ENCODE peak calls at places on chromosomes 13 and 19, in nine cellular contexts. One of them, this sample, is unnamed.

GRCh38 chr19:46288896-46289588 is 7.8 kb upstream of the HIF3A start:
- DNase-seq in AG04450: peak
- DNase-seq in GM23248: peak
- DNase-seq in ovary: no peak
- DNase-seq in cardiac fibroblast: peak
- DNase-seq in endodermal cell: no peak
- DNase-seq in thoracic aorta: no peak
- DNase-seq in IMR-90: peak
- DNase-seq in cardiac muscle cell: peak
- DNase-seq in this sample: peak

GRCh38 chr13:44394649-44395048 is 21.0 kb downstream of the SERP2 start:
- DNase-seq in AG04450: no peak
- DNase-seq in GM23248: no peak
- DNase-seq in ovary: no peak
- DNase-seq in cardiac fibroblast: no peak
- DNase-seq in endodermal cell: no peak
- DNase-seq in thoracic aorta: no peak
- DNase-seq in IMR-90: no peak
- DNase-seq in cardiac muscle cell: no peak
- DNase-seq in this sample: no peak

GRCh38 chr19:49691243-49692101 is 556 bp downstream of the CPT1C start:
- DNase-seq in AG04450: no peak
- DNase-seq in GM23248: peak
- DNase-seq in ovary: peak
- DNase-seq in cardiac fibroblast: peak
- DNase-seq in endodermal cell: peak
- DNase-seq in thoracic aorta: no peak
- DNase-seq in IMR-90: peak
- DNase-seq in cardiac muscle cell: peak
- DNase-seq in this sample: peak

GRCh38 chr19:5114713-5115112 is 145.8 kb downstream of the KDM4B start:
- DNase-seq in AG04450: no peak
- DNase-seq in GM23248: no peak
- DNase-seq in ovary: no peak
- DNase-seq in cardiac fibroblast: no peak
- DNase-seq in endodermal cell: no peak
- DNase-seq in thoracic aorta: no peak
- DNase-seq in IMR-90: no peak
- DNase-seq in cardiac muscle cell: no peak
- DNase-seq in this sample: no peak

GRCh38 chr13:37306778-37307544 is 201.5 kb upstream of the CSNK1A1L start:
- DNase-seq in AG04450: peak
- DNase-seq in GM23248: peak
- DNase-seq in ovary: no peak
- DNase-seq in cardiac fibroblast: peak
- DNase-seq in endodermal cell: no peak
- DNase-seq in thoracic aorta: no peak
- DNase-seq in IMR-90: peak
- DNase-seq in cardiac muscle cell: peak
- DNase-seq in this sample: peak

GRCh38 chr13:61123533-61124269 is 291.9 kb downstream of the PCDH20 start:
- DNase-seq in AG04450: no peak
- DNase-seq in GM23248: no peak
- DNase-seq in ovary: no peak
- DNase-seq in cardiac fibroblast: no peak
- DNase-seq in endodermal cell: peak
- DNase-seq in thoracic aorta: no peak
- DNase-seq in IMR-90: no peak
- DNase-seq in cardiac muscle cell: no peak
- DNase-seq in this sample: no peak

GRCh38 chr13:59793107-59793506 is 370.6 kb downstream of the DIAPH3 start:
- DNase-seq in AG04450: no peak
- DNase-seq in GM23248: no peak
- DNase-seq in ovary: no peak
- DNase-seq in cardiac fibroblast: no peak
- DNase-seq in endodermal cell: no peak
- DNase-seq in thoracic aorta: no peak
- DNase-seq in IMR-90: no peak
- DNase-seq in cardiac muscle cell: no peak
- DNase-seq in this sample: no peak

GRCh38 chr13:36151591-36151990 is 20.4 kb upstream of the DCLK1 start:
- DNase-seq in AG04450: no peak
- DNase-seq in GM23248: no peak
- DNase-seq in ovary: no peak
- DNase-seq in cardiac fibroblast: no peak
- DNase-seq in endodermal cell: no peak
- DNase-seq in thoracic aorta: no peak
- DNase-seq in IMR-90: no peak
- DNase-seq in cardiac muscle cell: no peak
- DNase-seq in this sample: no peak

GRCh38 chr13:22108283-22108897 is 437.5 kb downstream of the FGF9 start:
- DNase-seq in AG04450: no peak
- DNase-seq in GM23248: peak
- DNase-seq in ovary: no peak
- DNase-seq in cardiac fibroblast: no peak
- DNase-seq in endodermal cell: no peak
- DNase-seq in thoracic aorta: no peak
- DNase-seq in IMR-90: peak
- DNase-seq in cardiac muscle cell: peak
- DNase-seq in this sample: no peak

GRCh38 chr19:44700547-44700946 is 1.6 kb downstream of the CEACAM16 start:
- DNase-seq in AG04450: no peak
- DNase-seq in GM23248: no peak
- DNase-seq in ovary: no peak
- DNase-seq in cardiac fibroblast: no peak
- DNase-seq in endodermal cell: no peak
- DNase-seq in thoracic aorta: no peak
- DNase-seq in IMR-90: no peak
- DNase-seq in cardiac muscle cell: no peak
- DNase-seq in this sample: no peak

GRCh38 chr13:98915563-98916348 is 62.1 kb downstream of the DOCK9 start:
- DNase-seq in AG04450: no peak
- DNase-seq in GM23248: peak
- DNase-seq in ovary: no peak
- DNase-seq in cardiac fibroblast: no peak
- DNase-seq in endodermal cell: no peak
- DNase-seq in thoracic aorta: no peak
- DNase-seq in IMR-90: peak
- DNase-seq in cardiac muscle cell: no peak
- DNase-seq in this sample: peak

GRCh38 chr13:108776650-108777049 is 147.2 kb downstream of the MYO16 start:
- DNase-seq in AG04450: no peak
- DNase-seq in GM23248: no peak
- DNase-seq in ovary: no peak
- DNase-seq in cardiac fibroblast: no peak
- DNase-seq in endodermal cell: no peak
- DNase-seq in thoracic aorta: no peak
- DNase-seq in IMR-90: no peak
- DNase-seq in cardiac muscle cell: no peak
- DNase-seq in this sample: no peak

GRCh38 chr13:41019027-41019487 is at the start of gene ELF1:
- DNase-seq in AG04450: no peak
- DNase-seq in GM23248: peak
- DNase-seq in ovary: peak
- DNase-seq in cardiac fibroblast: peak
- DNase-seq in endodermal cell: no peak
- DNase-seq in thoracic aorta: no peak
- DNase-seq in IMR-90: peak
- DNase-seq in cardiac muscle cell: peak
- DNase-seq in this sample: peak

GRCh38 chr19:45263013-45263412 is 11.9 kb downstream of the MARK4 start:
- DNase-seq in AG04450: no peak
- DNase-seq in GM23248: no peak
- DNase-seq in ovary: no peak
- DNase-seq in cardiac fibroblast: no peak
- DNase-seq in endodermal cell: no peak
- DNase-seq in thoracic aorta: no peak
- DNase-seq in IMR-90: no peak
- DNase-seq in cardiac muscle cell: no peak
- DNase-seq in this sample: no peak

GRCh38 chr19:47842941-47843340 is 16.1 kb upstream of the TPRX2 start:
- DNase-seq in AG04450: no peak
- DNase-seq in GM23248: no peak
- DNase-seq in ovary: no peak
- DNase-seq in cardiac fibroblast: no peak
- DNase-seq in endodermal cell: no peak
- DNase-seq in thoracic aorta: no peak
- DNase-seq in IMR-90: no peak
- DNase-seq in cardiac muscle cell: no peak
- DNase-seq in this sample: no peak

GRCh38 chr13:27599845-27600553 is 20.3 kb downstream of the LNX2 start:
- DNase-seq in AG04450: no peak
- DNase-seq in GM23248: peak
- DNase-seq in ovary: no peak
- DNase-seq in cardiac fibroblast: peak
- DNase-seq in endodermal cell: no peak
- DNase-seq in thoracic aorta: no peak
- DNase-seq in IMR-90: peak
- DNase-seq in cardiac muscle cell: peak
- DNase-seq in this sample: peak
- H3K4me3 ChIP-seq in AG04450: no peak
- H3K4me3 ChIP-seq in GM23248: no peak
- H3K4me3 ChIP-seq in ovary: no peak
- H3K4me3 ChIP-seq in cardiac fibroblast: no peak
- H3K4me3 ChIP-seq in endodermal cell: no peak
- H3K4me3 ChIP-seq in thoracic aorta: no peak
- H3K4me3 ChIP-seq in IMR-90: no peak
- H3K4me3 ChIP-seq in cardiac muscle cell: no peak
- H3K4me3 ChIP-seq in this sample: no peak

GRCh38 chr13:48749699-48750473 is 96.2 kb downstream of the CYSLTR2 start:
- DNase-seq in AG04450: peak
- DNase-seq in GM23248: peak
- DNase-seq in ovary: peak
- DNase-seq in cardiac fibroblast: peak
- DNase-seq in endodermal cell: peak
- DNase-seq in thoracic aorta: peak
- DNase-seq in IMR-90: peak
- DNase-seq in cardiac muscle cell: peak
- DNase-seq in this sample: peak

GRCh38 chr13:48748681-48749080 is 95.0 kb downstream of the CYSLTR2 start:
- DNase-seq in AG04450: no peak
- DNase-seq in GM23248: no peak
- DNase-seq in ovary: no peak
- DNase-seq in cardiac fibroblast: no peak
- DNase-seq in endodermal cell: no peak
- DNase-seq in thoracic aorta: no peak
- DNase-seq in IMR-90: peak
- DNase-seq in cardiac muscle cell: no peak
- DNase-seq in this sample: no peak

GRCh38 chr13:48746816-48747215 is 93.1 kb downstream of the CYSLTR2 start:
- DNase-seq in AG04450: no peak
- DNase-seq in GM23248: no peak
- DNase-seq in ovary: no peak
- DNase-seq in cardiac fibroblast: peak
- DNase-seq in endodermal cell: no peak
- DNase-seq in thoracic aorta: no peak
- DNase-seq in IMR-90: no peak
- DNase-seq in cardiac muscle cell: peak
- DNase-seq in this sample: no peak

GRCh38 chr13:48750588-48751383 is 97.1 kb downstream of the CYSLTR2 start:
- DNase-seq in AG04450: no peak
- DNase-seq in GM23248: peak
- DNase-seq in ovary: peak
- DNase-seq in cardiac fibroblast: peak
- DNase-seq in endodermal cell: no peak
- DNase-seq in thoracic aorta: no peak
- DNase-seq in IMR-90: no peak
- DNase-seq in cardiac muscle cell: peak
- DNase-seq in this sample: peak

GRCh38 chr13:48749144-48749543 is 95.4 kb downstream of the CYSLTR2 start:
- DNase-seq in AG04450: no peak
- DNase-seq in GM23248: peak
- DNase-seq in ovary: no peak
- DNase-seq in cardiac fibroblast: peak
- DNase-seq in endodermal cell: no peak
- DNase-seq in thoracic aorta: no peak
- DNase-seq in IMR-90: peak
- DNase-seq in cardiac muscle cell: peak
- DNase-seq in this sample: peak
- H3K4me3 ChIP-seq in AG04450: no peak
- H3K4me3 ChIP-seq in GM23248: no peak
- H3K4me3 ChIP-seq in ovary: no peak
- H3K4me3 ChIP-seq in cardiac fibroblast: no peak
- H3K4me3 ChIP-seq in endodermal cell: no peak
- H3K4me3 ChIP-seq in thoracic aorta: no peak
- H3K4me3 ChIP-seq in IMR-90: no peak
- H3K4me3 ChIP-seq in cardiac muscle cell: no peak
- H3K4me3 ChIP-seq in this sample: no peak

GRCh38 chr13:109783815-109784589 is 2.4 kb downstream of the IRS2 start:
- DNase-seq in AG04450: no peak
- DNase-seq in GM23248: no peak
- DNase-seq in ovary: no peak
- DNase-seq in cardiac fibroblast: peak
- DNase-seq in endodermal cell: peak
- DNase-seq in thoracic aorta: no peak
- DNase-seq in IMR-90: no peak
- DNase-seq in cardiac muscle cell: no peak
- DNase-seq in this sample: no peak
- H3K4me3 ChIP-seq in AG04450: peak
- H3K4me3 ChIP-seq in GM23248: peak
- H3K4me3 ChIP-seq in ovary: peak
- H3K4me3 ChIP-seq in cardiac fibroblast: peak
- H3K4me3 ChIP-seq in endodermal cell: peak
- H3K4me3 ChIP-seq in thoracic aorta: peak
- H3K4me3 ChIP-seq in IMR-90: peak
- H3K4me3 ChIP-seq in cardiac muscle cell: peak
- H3K4me3 ChIP-seq in this sample: peak

GRCh38 chr19:1244693-1245451 is 3.3 kb downstream of the ATP5F1D start:
- DNase-seq in AG04450: no peak
- DNase-seq in GM23248: peak
- DNase-seq in ovary: peak
- DNase-seq in cardiac fibroblast: no peak
- DNase-seq in endodermal cell: no peak
- DNase-seq in thoracic aorta: no peak
- DNase-seq in IMR-90: no peak
- DNase-seq in cardiac muscle cell: no peak
- DNase-seq in this sample: no peak
- H3K4me3 ChIP-seq in AG04450: peak
- H3K4me3 ChIP-seq in GM23248: peak
- H3K4me3 ChIP-seq in ovary: no peak
- H3K4me3 ChIP-seq in cardiac fibroblast: peak
- H3K4me3 ChIP-seq in endodermal cell: no peak
- H3K4me3 ChIP-seq in thoracic aorta: peak
- H3K4me3 ChIP-seq in IMR-90: no peak
- H3K4me3 ChIP-seq in cardiac muscle cell: no peak
- H3K4me3 ChIP-seq in this sample: peak

GRCh38 chr19:6539514-6539913 is 8.7 kb downstream of the TNFSF9 start:
- DNase-seq in AG04450: no peak
- DNase-seq in GM23248: no peak
- DNase-seq in ovary: no peak
- DNase-seq in cardiac fibroblast: no peak
- DNase-seq in endodermal cell: no peak
- DNase-seq in thoracic aorta: no peak
- DNase-seq in IMR-90: no peak
- DNase-seq in cardiac muscle cell: no peak
- DNase-seq in this sample: no peak
- H3K4me3 ChIP-seq in AG04450: no peak
- H3K4me3 ChIP-seq in GM23248: no peak
- H3K4me3 ChIP-seq in ovary: no peak
- H3K4me3 ChIP-seq in cardiac fibroblast: no peak
- H3K4me3 ChIP-seq in endodermal cell: no peak
- H3K4me3 ChIP-seq in thoracic aorta: no peak
- H3K4me3 ChIP-seq in IMR-90: no peak
- H3K4me3 ChIP-seq in cardiac muscle cell: no peak
- H3K4me3 ChIP-seq in this sample: no peak